ENCODE peak calls at places on chromosomes 7 and 10, in seven cellular contexts. O, K, J, G, H, F and U are unnamed samples.

GRCh38 chr7:151963895-151964870 is 7.9 kb downstream of the GALNTL5 start:
- DNase-seq in O (no peak), K (no peak), J (no peak), G (no peak), H (no peak), F (no peak), U (no peak)

GRCh38 chr7:158011941-158012340 is 575.7 kb downstream of the PTPRN2 start:
- DNase-seq in O (no peak), K (no peak), J (no peak), G (no peak), H (no peak), F (no peak), U (no peak)

GRCh38 chr10:9102026-9102425 is 1047.5 kb downstream of the GATA3 start:
- DNase-seq in O (no peak), K (no peak), J (no peak), G (no peak), H (no peak), F (no peak), U (no peak)

GRCh38 chr7:102404005-102404861 is 8.1 kb downstream of the PRKRIP1 start:
- DNase-seq in O (no peak), K (peak), J (no peak), G (no peak), H (peak), F (no peak), U (no peak)

GRCh38 chr7:4707980-4708411 is 25.9 kb downstream of the FOXK1 start:
- DNase-seq in O (no peak), K (no peak), J (no peak), G (no peak), H (no peak), F (no peak), U (no peak)

GRCh38 chr7:6256709-6257535 is 15.5 kb downstream of the CYTH3 start:
- DNase-seq in O (no peak), K (no peak), J (no peak), G (no peak), H (peak), F (no peak), U (peak)

GRCh38 chr10:73647211-73647874 is 6.1 kb upstream of the MYOZ1 start:
- DNase-seq in O (no peak), K (no peak), J (no peak), G (no peak), H (no peak), F (peak), U (peak)

GRCh38 chr10:132275426-132276178 is 32.1 kb downstream of the STK32C start:
- DNase-seq in O (no peak), K (no peak), J (no peak), G (no peak), H (no peak), F (no peak), U (no peak)

GRCh38 chr7:128112781-128113221 is 81.6 kb upstream of the LRRC4 start:
- DNase-seq in O (no peak), K (no peak), J (no peak), G (no peak), H (peak), F (no peak), U (no peak)

GRCh38 chr7:43291789-43292188 is 179.3 kb downstream of the HECW1 start:
- DNase-seq in O (no peak), K (no peak), J (no peak), G (no peak), H (no peak), F (no peak), U (no peak)

GRCh38 chr7:80838643-80839042 is 80.2 kb downstream of the SEMA3C start:
- DNase-seq in O (no peak), K (no peak), J (no peak), G (no peak), H (no peak), F (no peak), U (no peak)

GRCh38 chr10:43137701-43137970 is 609 bp upstream of the CSGALNACT2 start:
- DNase-seq in O (no peak), K (no peak), J (no peak), G (no peak), H (peak), F (peak), U (peak)

GRCh38 chr7:96949766-96950165 is 55.6 kb upstream of the DLX6 start:
- DNase-seq in O (no peak), K (no peak), J (no peak), G (no peak), H (no peak), F (no peak), U (no peak)

GRCh38 chr10:19816420-19817250 is at the start of gene PLXDC2:
- DNase-seq in O (no peak), K (no peak), J (no peak), G (no peak), H (peak), F (peak), U (peak)

GRCh38 chr10:112365014-112365432 is 8.9 kb upstream of the ACSL5 start:
- DNase-seq in O (no peak), K (no peak), J (no peak), G (no peak), H (no peak), F (no peak), U (no peak)

GRCh38 chr7:46663025-46663424 is 742.0 kb upstream of the IGFBP3 start:
- DNase-seq in O (no peak), K (no peak), J (no peak), G (no peak), H (no peak), F (no peak), U (no peak)

GRCh38 chr7:124152859-124153692 is 120.2 kb upstream of the TMEM229A start:
- DNase-seq in O (no peak), K (no peak), J (no peak), G (no peak), H (peak), F (no peak), U (no peak)

GRCh38 chr10:14146501-14146900 is 184.2 kb downstream of the FRMD4A start:
- DNase-seq in O (no peak), K (no peak), J (no peak), G (no peak), H (no peak), F (no peak), U (no peak)

GRCh38 chr7:124462249-124462648 is 303.3 kb downstream of the GPR37 start:
- DNase-seq in O (peak), K (no peak), J (no peak), G (no peak), H (no peak), F (no peak), U (no peak)

GRCh38 chr10:23918090-23918704 is 290.7 kb upstream of the KIAA1217 start:
- DNase-seq in O (no peak), K (no peak), J (no peak), G (no peak), H (no peak), F (no peak), U (peak)

GRCh38 chr7:18530224-18531179 is 35.0 kb downstream of the HDAC9 start:
- DNase-seq in O (no peak), K (no peak), J (no peak), G (no peak), H (no peak), F (no peak), U (no peak)

GRCh38 chr10:62850646-62851045 is 34.5 kb upstream of the EGR2 start:
- DNase-seq in O (no peak), K (no peak), J (no peak), G (no peak), H (peak), F (no peak), U (no peak)